ENCODE peak calls at places on chromosomes 4 and X, in nine cellular contexts. One of them, this sample, is unnamed.
A peak's percentile ranks its signal among the peaks of the same experiment; 100 is the strongest.

GRCh38 chr4:154626793-154627484 is 14.5 kb upstream of the FGG start:
- DNase-seq in cardiac muscle cell: peak; percentile 63
- DNase-seq in pancreas: peak; percentile 89
- DNase-seq in DND-41: no peak
- DNase-seq in A549: peak; percentile 51
- DNase-seq in IMR-90: peak; percentile 6
- DNase-seq in spleen: peak; percentile 86
- DNase-seq in trophoblast cell: peak; percentile 19
- DNase-seq in thyroid gland: peak; percentile 82
- DNase-seq in this sample: peak; percentile 87

GRCh38 chr4:120055795-120056194 is 10.9 kb downstream of the MAD2L1 start:
- DNase-seq in cardiac muscle cell: no peak
- DNase-seq in pancreas: no peak
- DNase-seq in DND-41: no peak
- DNase-seq in A549: no peak
- DNase-seq in IMR-90: no peak
- DNase-seq in spleen: no peak
- DNase-seq in trophoblast cell: no peak
- DNase-seq in thyroid gland: no peak
- DNase-seq in this sample: no peak

GRCh38 chr4:29970626-29971025 is 749.5 kb upstream of the PCDH7 start:
- DNase-seq in cardiac muscle cell: no peak
- DNase-seq in pancreas: no peak
- DNase-seq in DND-41: no peak
- DNase-seq in A549: peak; percentile 0
- DNase-seq in IMR-90: no peak
- DNase-seq in spleen: no peak
- DNase-seq in trophoblast cell: no peak
- DNase-seq in thyroid gland: no peak
- DNase-seq in this sample: no peak

GRCh38 chr4:175614880-175615279 is 197.2 kb downstream of the GPM6A start:
- DNase-seq in cardiac muscle cell: no peak
- DNase-seq in pancreas: peak; percentile 63
- DNase-seq in DND-41: no peak
- DNase-seq in A549: no peak
- DNase-seq in IMR-90: no peak
- DNase-seq in spleen: no peak
- DNase-seq in trophoblast cell: no peak
- DNase-seq in thyroid gland: no peak
- DNase-seq in this sample: no peak

GRCh38 chr4:3292571-3293409 is at the start of gene RGS12:
- DNase-seq in cardiac muscle cell: peak; percentile 96
- DNase-seq in pancreas: peak; percentile 98
- DNase-seq in DND-41: peak; percentile 88
- DNase-seq in A549: peak; percentile 87
- DNase-seq in IMR-90: peak; percentile 91
- DNase-seq in spleen: peak; percentile 96
- DNase-seq in trophoblast cell: peak; percentile 92
- DNase-seq in thyroid gland: peak; percentile 97
- DNase-seq in this sample: peak; percentile 98

GRCh38 chr4:113727802-113728201 is 33.7 kb downstream of the CAMK2D start:
- DNase-seq in cardiac muscle cell: no peak
- DNase-seq in pancreas: no peak
- DNase-seq in DND-41: no peak
- DNase-seq in A549: no peak
- DNase-seq in IMR-90: no peak
- DNase-seq in spleen: no peak
- DNase-seq in trophoblast cell: no peak
- DNase-seq in thyroid gland: no peak
- DNase-seq in this sample: no peak

GRCh38 chr4:143625632-143626031 is 74.8 kb downstream of the FREM3 start:
- DNase-seq in cardiac muscle cell: no peak
- DNase-seq in pancreas: no peak
- DNase-seq in DND-41: no peak
- DNase-seq in A549: no peak
- DNase-seq in IMR-90: no peak
- DNase-seq in spleen: no peak
- DNase-seq in trophoblast cell: no peak
- DNase-seq in thyroid gland: no peak
- DNase-seq in this sample: no peak

GRCh38 chrX:31063114-31063513 is 8.7 kb downstream of the FTHL17 start:
- DNase-seq in cardiac muscle cell: no peak
- DNase-seq in pancreas: no peak
- DNase-seq in DND-41: no peak
- DNase-seq in A549: no peak
- DNase-seq in IMR-90: no peak
- DNase-seq in spleen: no peak
- DNase-seq in trophoblast cell: no peak
- DNase-seq in thyroid gland: no peak
- DNase-seq in this sample: no peak

GRCh38 chr4:156628858-156629257 is 342.7 kb downstream of the PDGFC start:
- DNase-seq in cardiac muscle cell: no peak
- DNase-seq in pancreas: no peak
- DNase-seq in DND-41: no peak
- DNase-seq in A549: no peak
- DNase-seq in IMR-90: no peak
- DNase-seq in spleen: no peak
- DNase-seq in trophoblast cell: no peak
- DNase-seq in thyroid gland: no peak
- DNase-seq in this sample: no peak

GRCh38 chr4:22877653-22878052 is 184.9 kb downstream of the GBA3 start:
- DNase-seq in cardiac muscle cell: no peak
- DNase-seq in pancreas: no peak
- DNase-seq in DND-41: no peak
- DNase-seq in A549: no peak
- DNase-seq in IMR-90: no peak
- DNase-seq in spleen: no peak
- DNase-seq in trophoblast cell: no peak
- DNase-seq in thyroid gland: no peak
- DNase-seq in this sample: no peak

GRCh38 chr4:22607382-22607781 is 85.4 kb upstream of the GBA3 start:
- DNase-seq in cardiac muscle cell: peak; percentile 60
- DNase-seq in pancreas: peak; percentile 82
- DNase-seq in DND-41: peak; percentile 76
- DNase-seq in A549: peak; percentile 8
- DNase-seq in IMR-90: peak; percentile 31
- DNase-seq in spleen: no peak
- DNase-seq in trophoblast cell: no peak
- DNase-seq in thyroid gland: peak; percentile 72
- DNase-seq in this sample: no peak

GRCh38 chrX:95919605-95920004 is 765.0 kb upstream of the DIAPH2 start:
- DNase-seq in cardiac muscle cell: no peak
- DNase-seq in pancreas: no peak
- DNase-seq in DND-41: no peak
- DNase-seq in A549: no peak
- DNase-seq in IMR-90: no peak
- DNase-seq in spleen: no peak
- DNase-seq in trophoblast cell: no peak
- DNase-seq in thyroid gland: no peak
- DNase-seq in this sample: no peak

GRCh38 chr4:78155616-78156105 is 98.5 kb downstream of the FRAS1 start:
- DNase-seq in cardiac muscle cell: peak; percentile 57
- DNase-seq in pancreas: no peak
- DNase-seq in DND-41: no peak
- DNase-seq in A549: no peak
- DNase-seq in IMR-90: no peak
- DNase-seq in spleen: no peak
- DNase-seq in trophoblast cell: no peak
- DNase-seq in thyroid gland: no peak
- DNase-seq in this sample: no peak

GRCh38 chrX:39331062-39331704 is 529.9 kb downstream of the MID1IP1 start:
- DNase-seq in cardiac muscle cell: no peak
- DNase-seq in pancreas: no peak
- DNase-seq in DND-41: no peak
- DNase-seq in A549: no peak
- DNase-seq in IMR-90: no peak
- DNase-seq in spleen: no peak
- DNase-seq in trophoblast cell: no peak
- DNase-seq in thyroid gland: no peak
- DNase-seq in this sample: no peak

GRCh38 chr4:177485528-177485927 is 43.3 kb upstream of the AGA start:
- DNase-seq in cardiac muscle cell: peak; percentile 46
- DNase-seq in pancreas: no peak
- DNase-seq in DND-41: no peak
- DNase-seq in A549: no peak
- DNase-seq in IMR-90: peak; percentile 98
- DNase-seq in spleen: no peak
- DNase-seq in trophoblast cell: no peak
- DNase-seq in thyroid gland: no peak
- DNase-seq in this sample: no peak

GRCh38 chr4:94472056-94472826 is 20.5 kb downstream of the PDLIM5 start:
- DNase-seq in cardiac muscle cell: peak; percentile 74
- DNase-seq in pancreas: no peak
- DNase-seq in DND-41: no peak
- DNase-seq in A549: no peak
- DNase-seq in IMR-90: peak; percentile 69
- DNase-seq in spleen: no peak
- DNase-seq in trophoblast cell: no peak
- DNase-seq in thyroid gland: no peak
- DNase-seq in this sample: no peak

DNA sequence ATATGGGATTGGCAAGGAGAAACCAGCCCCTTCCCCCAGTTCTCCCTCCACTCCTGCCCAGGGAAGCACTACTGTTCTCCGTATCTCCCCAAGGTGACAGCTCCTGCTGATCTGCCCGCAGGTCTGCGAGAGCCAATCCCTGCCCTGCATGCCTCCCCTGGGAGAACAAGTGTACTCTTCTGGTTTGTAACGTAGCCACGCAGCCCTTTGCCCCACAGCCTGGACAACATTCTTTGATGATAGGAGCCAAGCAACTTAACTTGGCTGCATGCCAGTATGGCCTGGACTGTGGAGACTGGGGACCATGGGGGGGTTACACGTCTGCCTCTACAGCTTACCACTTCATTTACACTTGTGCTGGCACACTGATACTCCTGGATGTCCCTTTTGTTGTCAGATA is 2.0 kb downstream of the STBD1 start:
- DNase-seq in cardiac muscle cell: peak; percentile 50
- DNase-seq in pancreas: peak; percentile 72
- DNase-seq in DND-41: no peak
- DNase-seq in A549: no peak
- DNase-seq in IMR-90: no peak
- DNase-seq in spleen: no peak
- DNase-seq in trophoblast cell: peak; percentile 56
- DNase-seq in thyroid gland: peak; percentile 64
- DNase-seq in this sample: no peak
- H3K27ac ChIP-seq in cardiac muscle cell: peak overlapping the region; percentile 93
- H3K27ac ChIP-seq in pancreas: no peak overlapping the region
- H3K27ac ChIP-seq in DND-41: no peak overlapping the region
- H3K27ac ChIP-seq in A549: no peak overlapping the region
- H3K27ac ChIP-seq in IMR-90: no peak overlapping the region
- H3K27ac ChIP-seq in spleen: no peak overlapping the region
- H3K27ac ChIP-seq in trophoblast cell: no peak overlapping the region
- H3K27ac ChIP-seq in thyroid gland: no peak overlapping the region
- H3K27ac ChIP-seq in this sample: no peak overlapping the region

GRCh38 chrX:133359466-133359865 is 55.8 kb downstream of the GPC4 start:
- DNase-seq in cardiac muscle cell: no peak
- DNase-seq in pancreas: no peak
- DNase-seq in DND-41: no peak
- DNase-seq in A549: no peak
- DNase-seq in IMR-90: no peak
- DNase-seq in spleen: no peak
- DNase-seq in trophoblast cell: no peak
- DNase-seq in thyroid gland: no peak
- DNase-seq in this sample: no peak

GRCh38 chrX:133365886-133366611 is 49.2 kb downstream of the GPC4 start:
- DNase-seq in cardiac muscle cell: no peak
- DNase-seq in pancreas: no peak
- DNase-seq in DND-41: no peak
- DNase-seq in A549: no peak
- DNase-seq in IMR-90: peak; percentile 44
- DNase-seq in spleen: no peak
- DNase-seq in trophoblast cell: peak; percentile 2
- DNase-seq in thyroid gland: no peak
- DNase-seq in this sample: no peak

GRCh38 chrX:133364201-133364600 is 51.1 kb downstream of the GPC4 start:
- DNase-seq in cardiac muscle cell: peak; percentile 7
- DNase-seq in pancreas: no peak
- DNase-seq in DND-41: no peak
- DNase-seq in A549: no peak
- DNase-seq in IMR-90: peak; percentile 1
- DNase-seq in spleen: no peak
- DNase-seq in trophoblast cell: no peak
- DNase-seq in thyroid gland: no peak
- DNase-seq in this sample: no peak

GRCh38 chrX:133366735-133367134 is 48.6 kb downstream of the GPC4 start:
- DNase-seq in cardiac muscle cell: no peak
- DNase-seq in pancreas: no peak
- DNase-seq in DND-41: no peak
- DNase-seq in A549: no peak
- DNase-seq in IMR-90: no peak
- DNase-seq in spleen: no peak
- DNase-seq in trophoblast cell: no peak
- DNase-seq in thyroid gland: no peak
- DNase-seq in this sample: no peak

DNA sequence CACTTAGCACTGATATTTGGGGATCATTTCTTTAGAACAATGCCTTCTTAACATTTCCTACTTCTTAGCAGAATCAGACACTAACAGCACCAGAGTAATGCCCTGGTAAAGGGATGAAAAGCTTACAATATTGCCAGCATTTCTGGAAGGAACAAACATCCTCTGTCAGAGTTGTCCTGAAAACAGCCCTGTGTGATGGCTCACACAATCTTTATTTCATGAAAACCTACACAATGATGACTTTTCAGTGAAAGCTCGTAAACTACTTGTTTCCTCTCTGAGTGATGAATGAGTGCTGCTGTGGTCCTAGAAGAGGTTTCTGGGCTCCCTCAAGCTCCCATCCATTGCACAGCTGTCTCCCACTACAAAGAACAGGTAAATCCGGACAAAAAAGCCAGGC is 52.8 kb downstream of the GPC4 start:
- DNase-seq in cardiac muscle cell: no peak
- DNase-seq in pancreas: no peak
- DNase-seq in DND-41: no peak
- DNase-seq in A549: no peak
- DNase-seq in IMR-90: no peak
- DNase-seq in spleen: no peak
- DNase-seq in trophoblast cell: no peak
- DNase-seq in thyroid gland: no peak
- DNase-seq in this sample: no peak
- H3K27ac ChIP-seq in cardiac muscle cell: no peak overlapping the region
- H3K27ac ChIP-seq in pancreas: no peak overlapping the region
- H3K27ac ChIP-seq in DND-41: no peak overlapping the region
- H3K27ac ChIP-seq in A549: no peak overlapping the region
- H3K27ac ChIP-seq in IMR-90: no peak overlapping the region
- H3K27ac ChIP-seq in spleen: no peak overlapping the region
- H3K27ac ChIP-seq in trophoblast cell: no peak overlapping the region
- H3K27ac ChIP-seq in thyroid gland: no peak overlapping the region
- H3K27ac ChIP-seq in this sample: no peak overlapping the region

GRCh38 chr4:151948351-151949016 is 187.7 kb upstream of the GATB start:
- DNase-seq in cardiac muscle cell: no peak
- DNase-seq in pancreas: no peak
- DNase-seq in DND-41: no peak
- DNase-seq in A549: no peak
- DNase-seq in IMR-90: peak; percentile 38
- DNase-seq in spleen: no peak
- DNase-seq in trophoblast cell: no peak
- DNase-seq in thyroid gland: no peak
- DNase-seq in this sample: no peak
- H3K27ac ChIP-seq in cardiac muscle cell: no peak overlapping the region
- H3K27ac ChIP-seq in pancreas: no peak overlapping the region
- H3K27ac ChIP-seq in DND-41: no peak overlapping the region
- H3K27ac ChIP-seq in A549: no peak overlapping the region
- H3K27ac ChIP-seq in IMR-90: no peak overlapping the region
- H3K27ac ChIP-seq in spleen: no peak overlapping the region
- H3K27ac ChIP-seq in trophoblast cell: no peak overlapping the region
- H3K27ac ChIP-seq in thyroid gland: no peak overlapping the region
- H3K27ac ChIP-seq in this sample: no peak overlapping the region

GRCh38 chr4:185903205-185903604 is 91.2 kb upstream of the SORBS2 start:
- DNase-seq in cardiac muscle cell: no peak
- DNase-seq in pancreas: no peak
- DNase-seq in DND-41: no peak
- DNase-seq in A549: no peak
- DNase-seq in IMR-90: no peak
- DNase-seq in spleen: no peak
- DNase-seq in trophoblast cell: no peak
- DNase-seq in thyroid gland: no peak
- DNase-seq in this sample: no peak
- H3K27ac ChIP-seq in cardiac muscle cell: no peak overlapping the region
- H3K27ac ChIP-seq in pancreas: no peak overlapping the region
- H3K27ac ChIP-seq in DND-41: no peak overlapping the region
- H3K27ac ChIP-seq in A549: no peak overlapping the region
- H3K27ac ChIP-seq in IMR-90: no peak overlapping the region
- H3K27ac ChIP-seq in spleen: no peak overlapping the region
- H3K27ac ChIP-seq in trophoblast cell: no peak overlapping the region
- H3K27ac ChIP-seq in thyroid gland: peak overlapping the region; percentile 65
- H3K27ac ChIP-seq in this sample: no peak overlapping the region